ENCODE peak calls at places on chromosomes 1 and 21, in nine cellular contexts. H is AG04450, Q is testis, I is choroid plexus epithelial cell, X is ovary, Y is GM23338, J is fibroblast of lung, W is epithelial cell of esophagus, U is astrocyte of the cerebellum. P is an unnamed sample.

GRCh38 chr21:44854391-44854663 is 19.2 kb downstream of the PTTG1IP start:
- DNase-seq in I (no peak), J (no peak), X (no peak), U (no peak), Q (no peak), H (no peak), W (no peak), Y (no peak), P (no peak)

GRCh38 chr1:184479435-184480202 is 92.8 kb downstream of the C1orf21 start:
- DNase-seq in X (no peak), Q (no peak), J (no peak), W (no peak), U (no peak), I (no peak), Y (no peak), H (no peak), P (no peak)

GRCh38 chr1:154304664-154305337 is 16.1 kb upstream of the AQP10 start:
- DNase-seq in Y (no peak), H (no peak), Q (no peak), J (peak), X (no peak), W (peak), U (no peak), I (no peak), P (no peak)

GRCh38 chr1:17587693-17588047 is 48.2 kb downstream of the ARHGEF10L start:
- DNase-seq in Y (peak), H (no peak), I (peak), J (peak), X (no peak), W (no peak), Q (no peak), U (peak), P (peak)

GRCh38 chr1:72366473-72366872 is 84.1 kb upstream of the NEGR1 start:
- DNase-seq in U (peak), W (peak), I (peak), H (no peak), X (no peak), Y (no peak), Q (no peak), J (peak), P (peak)

GRCh38 chr1:208187499-208188041 is 56.6 kb downstream of the PLXNA2 start:
- DNase-seq in W (no peak), I (no peak), Q (no peak), H (no peak), X (no peak), J (no peak), Y (no peak), U (no peak), P (no peak)

GRCh38 chr1:98981917-98982513 is 22.6 kb downstream of the PLPPR5 start:
- DNase-seq in X (no peak), I (peak), Y (no peak), W (peak), Q (no peak), U (no peak), H (no peak), J (peak), P (peak)

GRCh38 chr1:199161766-199162303 is 523.0 kb downstream of the PTPRC start:
- DNase-seq in X (no peak), Y (no peak), U (no peak), W (no peak), J (no peak), H (no peak), I (no peak), Q (no peak), P (no peak)

GRCh38 chr1:27478098-27478497 is 11.9 kb downstream of the WASF2 start:
- DNase-seq in J (no peak), Q (no peak), U (no peak), I (no peak), H (no peak), W (no peak), Y (no peak), X (no peak), P (no peak)

GRCh38 chr1:86704972-86705632 is 726 bp downstream of the SH3GLB1 start:
- DNase-seq in I (peak), J (peak), X (peak), H (no peak), W (peak), Q (peak), Y (peak), U (no peak), P (peak)

GRCh38 chr1:190320952-190321351 is 156.7 kb downstream of the BRINP3 start:
- DNase-seq in I (peak), Q (no peak), U (peak), Y (peak), H (peak), W (peak), X (no peak), J (peak), P (peak)

GRCh38 chr1:160094291-160094625 is 4.2 kb downstream of the IGSF8 start:
- DNase-seq in H (no peak), Y (no peak), J (no peak), U (no peak), Q (no peak), I (no peak), X (no peak), W (no peak), P (no peak)

GRCh38 chr1:33025180-33025569 is 11.5 kb downstream of the AK2 start:
- DNase-seq in U (no peak), X (no peak), J (no peak), I (no peak), W (peak), Y (no peak), Q (no peak), H (no peak), P (no peak)

GRCh38 chr21:42654179-42654912 is 925 bp downstream of the PDE9A start:
- DNase-seq in J (no peak), W (no peak), U (no peak), X (no peak), Q (no peak), H (no peak), Y (peak), I (no peak), P (no peak)

GRCh38 chr1:57963545-57963944 is 539.7 kb upstream of the DAB1 start:
- DNase-seq in W (no peak), Q (no peak), U (no peak), X (no peak), H (no peak), I (no peak), J (no peak), Y (no peak), P (no peak)

GRCh38 chr1:159938221-159938852 is 7.1 kb downstream of the IGSF9 start:
- DNase-seq in J (no peak), W (peak), Y (no peak), U (no peak), H (no peak), I (no peak), X (no peak), Q (no peak), P (no peak)

GRCh38 chr1:246613131-246613758 is 47.0 kb downstream of the CNST start:
- DNase-seq in X (no peak), H (no peak), I (no peak), W (peak), U (no peak), J (no peak), Q (no peak), Y (no peak), P (no peak)

GRCh38 chr1:246607466-246607865 is 41.2 kb downstream of the CNST start:
- DNase-seq in Y (peak), X (no peak), J (no peak), H (no peak), U (no peak), Q (peak), W (no peak), I (no peak), P (no peak)

GRCh38 chr1:246609632-246610031 is 43.4 kb downstream of the CNST start:
- DNase-seq in Q (no peak), W (no peak), I (no peak), H (no peak), X (no peak), U (no peak), J (peak), Y (no peak), P (peak)

DNA sequence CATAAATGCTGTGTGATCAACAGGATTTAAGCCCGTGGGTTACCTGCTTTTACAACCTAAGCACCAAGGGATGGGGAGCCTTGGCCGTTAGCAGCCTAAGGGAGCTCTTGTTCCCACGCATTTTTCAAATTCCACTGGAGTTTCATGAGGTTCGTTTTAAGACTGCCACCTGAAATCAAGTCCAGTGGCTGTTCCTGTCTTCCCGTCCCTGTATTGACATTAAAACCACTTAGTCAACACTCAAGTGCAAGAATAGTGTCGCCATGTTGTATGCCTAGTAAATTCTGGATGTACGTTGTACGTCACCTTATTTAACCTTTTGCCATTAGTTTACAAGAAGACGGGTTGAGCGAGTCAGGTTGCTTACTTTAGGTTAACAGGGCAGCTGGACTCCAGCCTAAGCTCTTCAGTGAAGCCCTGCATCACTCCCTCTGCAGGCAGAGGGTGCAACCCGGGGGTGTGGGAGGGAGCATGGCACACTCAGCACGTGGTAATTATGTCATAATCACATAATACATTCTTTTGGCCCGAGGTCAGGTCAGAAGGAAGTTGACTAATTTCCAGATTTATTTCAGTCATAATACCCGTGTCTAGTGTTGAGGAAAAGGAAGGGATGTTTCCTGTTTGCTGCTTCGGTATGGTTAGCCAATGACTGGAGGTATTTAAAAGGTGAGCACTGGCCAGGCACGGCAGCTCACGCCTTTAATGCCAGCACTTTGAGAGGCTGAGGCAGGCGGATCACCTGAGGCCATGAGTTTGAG is 42.5 kb downstream of the CNST start:
- DNase-seq in Y (peak), U (peak), X (peak), H (peak), I (peak), Q (peak), J (peak), W (peak), P (peak)
- TF ChIP-seq CTCF in Y (no peak), U (peak), X (no peak), H (peak), I (peak), Q (no peak), J (peak), W (peak), P (peak)

GRCh38 chr1:204651843-204652421 is 33.6 kb downstream of the LRRN2 start:
- DNase-seq in X (no peak), Y (peak), Q (no peak), H (no peak), U (no peak), I (no peak), J (no peak), W (no peak), P (no peak)
- H3K4me3 ChIP-seq in X (no peak), Y (peak), Q (no peak), H (no peak), U (no peak), I (no peak), J (no peak), W (no peak), P (no peak)

GRCh38 chr1:220527279-220528048 is 472 bp upstream of the MARK1 start:
- DNase-seq in H (no peak), U (no peak), X (no peak), I (peak), Y (peak), W (peak), Q (peak), J (peak), P (peak)

GRCh38 chr1:220526294-220526693 is 1.6 kb upstream of the MARK1 start:
- DNase-seq in X (no peak), W (peak), U (no peak), I (no peak), Y (peak), Q (no peak), J (no peak), H (no peak), P (peak)

GRCh38 chr1:220528049-220528678 is at the start of gene MARK1:
- DNase-seq in J (peak), X (peak), Q (peak), I (peak), W (peak), U (no peak), Y (peak), H (no peak), P (peak)

GRCh38 chr1:220529530-220529920 is 1.6 kb downstream of the MARK1 start:
- DNase-seq in X (no peak), J (no peak), Y (no peak), W (no peak), Q (no peak), H (no peak), U (no peak), I (no peak), P (no peak)

DNA sequence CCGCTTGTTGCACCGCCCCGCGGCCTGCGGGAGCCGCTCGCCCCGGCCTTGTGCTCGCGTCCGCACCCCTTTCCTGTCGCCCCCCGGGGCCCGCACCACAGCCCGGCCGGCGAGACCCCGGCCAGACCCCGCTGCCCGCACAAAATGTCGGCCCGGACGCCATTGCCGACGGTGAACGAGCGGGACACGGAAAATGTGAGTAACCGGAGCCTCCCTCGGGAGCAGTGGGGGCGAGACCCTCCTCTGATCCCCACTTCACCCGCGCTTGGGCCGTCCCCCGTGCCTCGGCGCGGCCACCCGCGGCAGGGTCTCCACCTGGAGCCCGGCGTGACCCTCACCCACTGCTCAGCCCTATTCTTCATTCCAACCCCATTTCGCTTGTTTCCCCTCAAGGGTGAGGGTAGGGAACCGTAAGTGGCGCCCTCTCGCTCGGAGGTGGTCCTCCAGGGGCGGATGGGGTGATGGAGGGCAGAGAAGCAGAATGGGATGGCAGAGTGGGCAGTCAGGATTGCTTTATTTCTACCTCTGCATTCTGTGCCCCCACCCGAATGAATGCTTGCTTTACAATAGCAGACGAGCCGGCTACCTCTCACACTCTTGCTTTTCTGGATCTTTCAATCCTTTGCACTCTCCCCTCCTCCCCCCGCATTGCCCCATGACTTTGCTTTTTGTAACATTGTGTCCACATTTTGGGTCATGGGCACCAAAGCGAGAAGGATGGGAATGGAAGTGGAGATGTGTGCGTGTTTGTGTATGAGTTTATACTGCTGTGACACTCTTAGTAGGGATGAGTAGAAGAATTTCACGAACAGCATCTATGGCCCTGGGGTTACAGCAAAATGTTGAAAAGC is 968 bp downstream of the MARK1 start:
- DNase-seq in Y (peak), I (no peak), U (no peak), X (peak), W (peak), Q (peak), H (no peak), J (no peak), P (no peak)
- TF ChIP-seq CTCF in Y (no peak), I (no peak), U (no peak), X (no peak), W (no peak), Q (no peak), H (no peak), J (no peak), P (no peak)

DNA sequence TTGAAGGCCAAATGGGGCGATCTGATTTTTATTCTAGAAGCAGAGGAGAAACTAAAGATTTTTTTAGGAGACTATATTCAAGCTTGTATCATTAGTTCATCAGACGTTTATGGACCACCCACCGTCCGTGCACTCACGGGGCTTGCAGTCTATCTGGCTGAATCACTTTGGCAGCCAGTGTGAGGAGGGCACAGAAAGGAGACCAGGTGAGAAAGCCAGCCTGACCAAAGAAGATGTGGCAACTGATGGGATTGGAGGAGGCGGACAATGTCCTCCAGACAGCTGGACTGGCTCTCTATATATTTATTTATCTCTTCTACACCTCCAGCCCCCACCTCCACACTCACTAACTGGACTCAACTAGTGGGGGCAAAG is 822 bp upstream of the ELOVL1 start:
- DNase-seq in I (no peak), X (no peak), U (no peak), J (no peak), H (no peak), Q (no peak), W (no peak), Y (no peak), P (no peak)
- H3K4me3 ChIP-seq in I (peak), X (peak), U (peak), J (peak), H (peak), Q (peak), W (peak), Y (peak), P (peak)

GRCh38 chr1:201122321-201123017 is 4.5 kb downstream of the ASCL5 start:
- DNase-seq in Y (no peak), Q (no peak), U (no peak), J (no peak), H (no peak), W (peak), X (no peak), I (no peak), P (no peak)

GRCh38 chr1:201116091-201116490 is 3.9 kb upstream of the CACNA1S start:
- DNase-seq in U (no peak), I (no peak), J (no peak), Y (no peak), X (no peak), H (no peak), W (no peak), Q (no peak), P (no peak)

GRCh38 chr1:201115390-201115937 is 3.2 kb upstream of the CACNA1S start:
- DNase-seq in H (no peak), Y (no peak), I (no peak), J (no peak), W (no peak), Q (no peak), U (no peak), X (no peak), P (no peak)

GRCh38 chr1:201119826-201120225 is 7.2 kb downstream of the ASCL5 start:
- DNase-seq in H (no peak), Y (no peak), J (no peak), Q (no peak), W (no peak), U (no peak), X (no peak), I (peak), P (peak)

DNA sequence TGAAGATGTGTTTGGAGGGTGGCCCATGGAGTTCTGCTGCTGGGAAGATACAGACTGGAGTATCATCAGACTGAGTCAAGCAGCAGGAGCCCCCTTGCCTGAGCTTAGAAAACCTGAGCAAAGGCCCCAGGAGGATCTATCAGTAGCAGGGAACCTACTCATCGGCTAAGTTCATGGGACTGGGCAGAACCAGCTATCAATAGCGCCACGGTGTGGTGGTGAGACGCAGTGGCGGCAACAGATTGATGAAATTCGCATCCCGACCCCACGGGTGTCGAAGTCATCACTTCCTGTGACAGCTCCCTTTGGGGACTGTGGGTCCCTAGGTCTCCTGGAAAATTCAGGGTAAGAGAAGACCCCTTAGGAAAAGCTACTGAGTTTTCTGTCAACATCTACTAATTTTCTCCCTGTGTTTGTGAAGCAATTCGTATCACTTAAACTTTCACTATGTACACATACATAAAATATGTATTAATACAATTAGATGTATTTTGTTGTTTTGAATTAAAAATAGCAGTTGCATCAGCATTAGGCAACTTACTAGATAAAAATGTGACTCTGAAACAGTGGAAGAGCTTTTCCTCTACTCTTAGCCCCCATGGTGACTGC is 7.1 kb upstream of the CACNA1S start:
- DNase-seq in Y (peak), U (no peak), W (peak), H (no peak), J (peak), I (peak), X (no peak), Q (peak), P (peak)
- TF ChIP-seq CTCF in Y (peak), U (peak), W (peak), H (peak), J (peak), I (peak), X (no peak), Q (peak), P (peak)

GRCh38 chr1:48470506-48470905 is 1.5 kb downstream of the SPATA6 start:
- DNase-seq in U (no peak), W (peak), X (peak), H (no peak), J (peak), Y (peak), I (peak), Q (peak), P (peak)
- H3K4me3 ChIP-seq in U (peak), W (no peak), X (peak), H (peak), J (peak), Y (peak), I (peak), Q (peak), P (peak)

GRCh38 chr1:41888756-41889155 is 30.0 kb downstream of the HIVEP3 start:
- DNase-seq in J (no peak), W (no peak), I (no peak), H (no peak), Y (no peak), Q (no peak), X (no peak), U (no peak), P (no peak)

GRCh38 chr1:41892211-41892840 is 26.4 kb downstream of the HIVEP3 start:
- DNase-seq in U (no peak), J (no peak), W (no peak), Y (no peak), I (peak), H (no peak), X (no peak), Q (no peak), P (no peak)

GRCh38 chr1:41890841-41891311 is 27.8 kb downstream of the HIVEP3 start:
- DNase-seq in Q (no peak), J (peak), I (no peak), X (no peak), Y (no peak), H (no peak), U (no peak), W (peak), P (peak)

GRCh38 chr1:41889506-41890414 is 29.0 kb downstream of the HIVEP3 start:
- DNase-seq in I (no peak), Q (no peak), X (no peak), Y (no peak), W (no peak), U (no peak), H (no peak), J (no peak), P (no peak)

GRCh38 chr1:41891403-41891896 is 27.3 kb downstream of the HIVEP3 start:
- DNase-seq in I (peak), Y (peak), X (no peak), W (no peak), J (peak), U (no peak), Q (no peak), H (no peak), P (peak)
- TF ChIP-seq CTCF in I (peak), Y (peak), X (no peak), W (no peak), J (peak), U (no peak), Q (no peak), H (peak), P (peak)